ENCODE peak calls at places on chromosome 20, in seven cellular contexts. I is CD8-positive, alpha-beta memory T cell; K is left ventricle myocardium inferior; M is transverse colon; J is heart right ventricle; W is pancreas; E is mesendoderm. X is an unnamed sample.

GRCh38 chr20:9518776-9519175 is 4.4 kb downstream of the LAMP5 start:
- DNase-seq in I (no peak), K (no peak), M (no peak), J (no peak), W (no peak), E (peak; percentile 1), X (no peak)

GRCh38 chr20:7770578-7770977 is 169.7 kb downstream of the HAO1 start:
- DNase-seq in I (no peak), K (no peak), M (no peak), J (peak; percentile 29), W (no peak), E (no peak), X (no peak)

GRCh38 chr20:40958598-40958997 is 70.0 kb upstream of the TOP1 start:
- DNase-seq in I (no peak), K (no peak), M (no peak), J (no peak), W (no peak), E (no peak), X (no peak)

GRCh38 chr20:19745106-19745505 is 13.0 kb upstream of the RIN2 start:
- DNase-seq in I (no peak), K (no peak), M (no peak), J (no peak), W (no peak), E (no peak), X (no peak)

GRCh38 chr20:17441745-17442144 is 89.4 kb downstream of the BFSP1 start:
- DNase-seq in I (no peak), K (no peak), M (no peak), J (no peak), W (no peak), E (no peak), X (no peak)

GRCh38 chr20:63463400-63464288 is 8.8 kb downstream of the KCNQ2 start:
- DNase-seq in I (no peak), K (no peak), M (no peak), J (no peak), W (no peak), E (no peak), X (no peak)

GRCh38 chr20:24640276-24640675 is 170.8 kb downstream of the SYNDIG1 start:
- DNase-seq in I (no peak), K (no peak), M (no peak), J (no peak), W (no peak), E (no peak), X (no peak)

GRCh38 chr20:12594410-12595130 is 414.2 kb upstream of the SPTLC3 start:
- DNase-seq in I (no peak), K (no peak), M (no peak), J (no peak), W (no peak), E (peak; percentile 34), X (no peak)

GRCh38 chr20:34012330-34012729 is 18.6 kb downstream of the RALY start:
- DNase-seq in I (no peak), K (no peak), M (no peak), J (no peak), W (no peak), E (no peak), X (no peak)

GRCh38 chr20:34014878-34015277 is 21.2 kb downstream of the RALY start:
- DNase-seq in I (no peak), K (no peak), M (no peak), J (no peak), W (no peak), E (no peak), X (no peak)

GRCh38 chr20:34013532-34013931 is 19.8 kb downstream of the RALY start:
- DNase-seq in I (no peak), K (no peak), M (no peak), J (no peak), W (no peak), E (peak; percentile 26), X (peak; percentile 26)

GRCh38 chr20:34011275-34011674 is 17.6 kb downstream of the RALY start:
- DNase-seq in I (no peak), K (no peak), M (no peak), J (no peak), W (no peak), E (no peak), X (no peak)

DNA sequence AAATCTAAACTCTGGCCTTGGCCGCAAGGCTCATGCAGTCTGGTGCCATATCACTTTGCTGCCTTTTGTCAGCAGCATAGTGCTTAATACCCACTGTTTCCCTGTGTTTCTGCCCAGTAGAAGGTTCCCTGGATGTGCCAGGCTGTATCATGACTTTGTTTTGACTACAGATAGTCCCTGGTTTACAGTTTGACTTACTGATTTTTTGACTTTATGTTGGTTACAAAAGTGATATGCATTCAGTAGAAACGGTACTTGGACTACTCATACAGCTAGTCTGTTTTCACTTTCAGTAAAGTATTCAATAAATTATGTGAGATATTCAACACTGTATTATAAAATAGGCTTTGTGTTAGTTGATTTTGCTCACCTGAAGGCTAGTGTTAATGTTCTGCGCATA is 19.0 kb downstream of the RALY start:
- DNase-seq in I (no peak), K (no peak), M (no peak), J (no peak), W (no peak), E (no peak), X (no peak)
- H3K4me1 ChIP-seq in I (peaks cover 92% of the 10 kb centered on the region), K (peaks cover 99% of the 10 kb centered on the region), M (peaks cover 36% of the 10 kb centered on the region), J (peaks cover 73% of the 10 kb centered on the region), W (peaks cover 25% of the 10 kb centered on the region), E (peaks cover 11% of the 10 kb centered on the region), X (peaks cover 5% of the 10 kb centered on the region)

GRCh38 chr20:34090645-34091044 is 21.4 kb downstream of the EIF2S2 start:
- DNase-seq in I (no peak), K (no peak), M (no peak), J (no peak), W (no peak), E (no peak), X (no peak)

GRCh38 chr20:34088305-34088870 is 23.7 kb downstream of the EIF2S2 start:
- DNase-seq in I (no peak), K (no peak), M (no peak), J (no peak), W (no peak), E (no peak), X (no peak)

GRCh38 chr20:34091637-34092200 is 20.3 kb downstream of the EIF2S2 start:
- DNase-seq in I (no peak), K (no peak), M (no peak), J (no peak), W (no peak), E (no peak), X (no peak)

GRCh38 chr20:34089655-34090324 is 22.3 kb downstream of the EIF2S2 start:
- DNase-seq in I (no peak), K (peak; percentile 36), M (no peak), J (peak; percentile 58), W (no peak), E (no peak), X (no peak)

DNA sequence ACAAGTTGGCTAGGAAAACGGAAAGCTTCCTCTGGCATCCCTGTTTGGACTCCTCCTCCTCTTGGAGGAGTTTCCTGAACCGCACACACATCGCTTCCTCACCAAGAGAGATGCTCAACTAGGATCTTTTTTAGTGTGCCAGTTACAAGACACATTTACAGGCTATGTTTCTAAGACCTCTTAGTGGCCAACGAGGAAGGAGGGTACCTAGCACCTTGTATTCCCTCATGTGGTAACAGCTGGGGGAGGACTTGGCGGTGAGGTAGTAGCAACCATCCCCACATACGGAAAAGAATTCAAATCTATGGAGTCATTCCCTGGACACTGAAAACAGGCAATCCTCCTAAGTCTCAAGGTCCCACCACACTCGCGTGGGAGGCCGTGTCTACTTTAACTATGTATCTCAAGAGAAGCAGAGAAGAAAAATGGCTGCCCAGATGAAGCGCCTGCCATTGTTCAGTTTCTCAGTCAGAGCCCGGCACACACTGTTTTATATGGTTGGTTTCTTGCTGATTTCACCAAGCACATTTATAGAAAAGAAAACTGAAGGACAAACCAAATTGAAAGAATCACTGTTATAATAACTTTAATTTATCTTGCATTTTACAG is 23.1 kb downstream of the EIF2S2 start:
- DNase-seq in I (no peak), K (no peak), M (no peak), J (no peak), W (no peak), E (no peak), X (no peak)
- H3K36me3 ChIP-seq in I (peaks cover 33% of the 10 kb centered on the region), K (peaks cover 72% of the 10 kb centered on the region), M (no peaks in the 10 kb centered on the region), J (peaks cover 2% of the 10 kb centered on the region), W (no peaks in the 10 kb centered on the region), E (peaks cover 19% of the 10 kb centered on the region), X (peaks cover 24% of the 10 kb centered on the region)

GRCh38 chr20:58981564-58982364 is 708 bp downstream of the NELFCD start:
- DNase-seq in I (no peak), K (no peak), M (no peak), J (no peak), W (no peak), E (peak; percentile 61), X (peak; percentile 31)

GRCh38 chr20:58984691-58985090 is 3.6 kb downstream of the NELFCD start:
- DNase-seq in I (no peak), K (no peak), M (no peak), J (no peak), W (no peak), E (no peak), X (no peak)

GRCh38 chr20:58985656-58986055 is 4.6 kb downstream of the NELFCD start:
- DNase-seq in I (no peak), K (no peak), M (no peak), J (no peak), W (no peak), E (no peak), X (no peak)

GRCh38 chr20:58980711-58981563 is at the start of gene NELFCD:
- DNase-seq in I (peak; percentile 86), K (peak; percentile 89), M (peak; percentile 93), J (peak; percentile 86), W (peak; percentile 87), E (peak; percentile 91), X (peak; percentile 86)

DNA sequence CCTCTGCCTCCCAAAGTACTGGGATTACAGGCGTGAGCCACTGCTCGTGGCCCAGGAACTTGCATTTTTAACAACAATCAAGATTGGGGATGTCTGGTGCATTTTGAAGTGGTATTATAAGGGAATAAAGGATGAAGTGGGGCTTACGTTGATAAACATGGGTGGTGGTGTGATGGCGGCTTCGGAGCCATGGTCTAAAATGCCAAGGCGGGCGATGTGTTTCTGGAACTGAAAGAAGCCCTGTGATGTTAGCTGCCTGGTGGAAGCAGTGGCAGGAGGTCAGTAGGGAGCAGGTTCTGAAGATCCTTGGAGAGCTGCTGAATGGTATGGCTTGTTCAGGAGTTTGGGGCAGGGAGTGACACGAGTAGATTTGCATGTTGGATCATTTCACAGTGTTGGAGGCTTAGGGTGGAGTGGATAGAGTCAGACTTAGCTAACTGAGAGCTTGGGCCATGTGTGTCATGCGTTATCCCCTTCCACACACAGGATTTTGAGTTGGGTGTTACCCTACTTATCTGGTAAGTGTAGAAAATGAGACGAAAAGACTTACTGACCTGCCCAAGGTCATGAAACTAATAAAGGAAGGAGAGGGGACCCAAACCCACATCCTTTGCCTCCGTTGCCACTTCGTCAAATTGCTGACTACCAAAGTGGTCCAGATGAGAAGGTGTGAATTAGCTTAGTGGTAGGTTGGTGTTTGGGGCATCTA is 1.5 kb downstream of the NELFCD start:
- DNase-seq in I (no peak), K (no peak), M (no peak), J (no peak), W (no peak), E (no peak), X (no peak)
- H3K4me1 ChIP-seq in I (peaks cover 30% of the 10 kb centered on the region), K (peaks cover 60% of the 10 kb centered on the region), M (peaks cover 7% of the 10 kb centered on the region), J (peaks cover 45% of the 10 kb centered on the region), W (no peaks in the 10 kb centered on the region), E (peaks cover 13% of the 10 kb centered on the region), X (peaks cover 6% of the 10 kb centered on the region)

DNA sequence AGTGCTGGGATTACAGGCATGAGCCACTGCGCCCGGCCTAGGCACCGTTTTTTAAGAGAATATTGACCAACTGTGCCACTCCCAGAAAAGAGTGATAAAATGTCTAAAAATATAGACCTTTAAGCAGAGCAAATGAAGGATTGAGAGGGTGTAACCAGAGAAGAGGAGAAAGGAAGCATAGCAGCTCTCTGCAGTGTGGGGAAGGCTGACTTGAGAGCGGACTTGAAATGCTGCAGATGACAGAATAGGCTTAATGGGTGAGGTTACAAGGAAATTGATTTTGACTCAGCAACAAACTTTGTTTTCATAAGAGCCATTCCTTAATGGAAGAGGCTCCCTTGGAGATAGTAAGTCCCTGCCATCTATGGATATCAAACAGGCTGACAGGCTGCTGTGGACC is 7.7 kb upstream of the JAG1 start:
- DNase-seq in I (no peak), K (no peak), M (no peak), J (no peak), W (no peak), E (no peak), X (no peak)
- H3K36me3 ChIP-seq in I (no peaks in the 10 kb centered on the region), K (no peaks in the 10 kb centered on the region), M (no peaks in the 10 kb centered on the region), J (no peaks in the 10 kb centered on the region), W (no peaks in the 10 kb centered on the region), E (no peaks in the 10 kb centered on the region), X (no peaks in the 10 kb centered on the region)